ENCODE peak calls at places on chromosomes 7 and 10, in nine cellular contexts. N is left ventricle myocardium inferior, T is GM23338, G is SK-N-SH, H is mesendoderm, L is tibial artery, J is neuronal stem cell, U is spleen, V is neural progenitor cell. B is an unnamed sample. For H3K4me1, the result is how much of the 10 kb centered on the place peaks cover.

GRCh38 chr7:133540096-133540860 is 287.4 kb downstream of the EXOC4 start:
- DNase-seq in L (no peak), V (no peak), H (no peak), U (no peak), J (no peak), G (no peak), N (no peak), T (no peak), B (no peak)

GRCh38 chr10:86648706-86649426 is 5.5 kb upstream of the OPN4 start:
- DNase-seq in H (no peak), T (no peak), N (peak), L (peak), J (no peak), V (no peak), U (peak), G (peak), B (peak)

GRCh38 chr7:135536160-135536559 is 21.6 kb upstream of the NUP205 start:
- DNase-seq in U (no peak), V (no peak), T (no peak), H (no peak), N (no peak), G (no peak), L (no peak), J (no peak), B (peak)

GRCh38 chr10:84294766-84295447 is 33.5 kb upstream of the CCSER2 start:
- DNase-seq in H (no peak), U (no peak), G (no peak), L (no peak), T (no peak), V (no peak), J (no peak), N (no peak), B (no peak)

GRCh38 chr10:16491933-16492332 is 29.7 kb downstream of the C1QL3 start:
- DNase-seq in H (peak), G (peak), T (no peak), L (no peak), J (no peak), N (no peak), U (no peak), V (peak), B (no peak)

GRCh38 chr7:26705567-26705966 is 158.8 kb downstream of the SKAP2 start:
- DNase-seq in G (peak), V (no peak), L (no peak), T (no peak), N (no peak), J (no peak), U (no peak), H (no peak), B (no peak)

GRCh38 chr7:85483205-85483604 is 296.3 kb upstream of the SEMA3D start:
- DNase-seq in G (no peak), N (no peak), V (no peak), U (no peak), J (no peak), L (no peak), H (no peak), T (no peak), B (no peak)

GRCh38 chr7:327991-328702 is 38.2 kb downstream of the FOXL3 start:
- DNase-seq in J (no peak), V (no peak), L (no peak), G (no peak), U (no peak), H (no peak), T (no peak), N (no peak), B (no peak)

GRCh38 chr7:115851291-115851690 is 179.3 kb downstream of the TFEC start:
- DNase-seq in J (peak), L (no peak), G (no peak), T (peak), H (peak), V (peak), U (no peak), N (no peak), B (no peak)

DNA sequence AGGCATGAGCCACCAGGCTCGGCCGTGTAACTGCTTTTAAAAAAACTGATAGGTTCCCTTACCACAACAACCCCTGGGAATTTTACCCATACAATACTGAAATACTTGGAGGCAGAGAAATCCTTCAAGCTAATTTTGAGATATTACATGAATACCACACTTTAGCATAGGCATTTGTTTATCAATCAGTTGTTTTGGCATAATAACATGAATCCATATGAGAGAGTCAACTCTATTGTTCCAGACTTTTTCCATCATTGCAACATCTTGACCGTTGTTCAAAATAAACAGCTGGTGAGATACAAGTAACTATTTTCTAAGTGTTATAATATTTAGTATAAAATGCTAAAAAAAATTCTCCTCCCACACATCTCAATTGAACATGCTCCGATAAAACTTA is 36.8 kb downstream of the LAMB4 start:
- DNase-seq in L (no peak), V (no peak), H (no peak), G (no peak), J (no peak), U (no peak), T (no peak), N (no peak), B (no peak)
- H3K4me1 ChIP-seq in L (under half), V (under half), H (under half), G (under half), J (under half), U (under half), T (under half), N (under half), B (under half)

GRCh38 chr10:119669331-119669730 is 18.2 kb downstream of the BAG3 start:
- DNase-seq in L (no peak), V (no peak), J (no peak), U (no peak), G (no peak), H (no peak), T (no peak), N (no peak), B (no peak)
- H3K4me1 ChIP-seq in L (half or more), V (under half), J (under half), U (under half), G (under half), H (under half), T (under half), N (half or more), B (half or more)

DNA sequence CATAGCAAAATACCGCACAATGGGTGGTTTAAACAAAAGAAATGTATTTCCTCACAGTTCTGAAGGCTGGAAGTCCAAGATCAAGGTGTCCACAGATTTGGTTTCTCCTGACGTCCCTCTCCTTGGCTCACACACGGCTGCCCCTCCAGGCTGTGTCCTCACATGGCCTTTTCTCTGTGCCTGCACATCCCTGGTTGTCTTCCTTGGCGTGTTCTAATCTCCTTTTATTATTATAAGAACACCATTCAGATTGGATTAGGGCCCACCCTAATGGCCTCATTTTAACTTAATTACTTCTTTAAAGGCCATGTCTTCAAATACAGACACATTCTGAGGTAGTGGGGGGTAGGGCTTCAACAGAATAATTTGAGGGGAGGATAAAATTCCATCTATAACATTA is 87.9 kb downstream of the FZD1 start:
- DNase-seq in L (no peak), N (no peak), T (no peak), U (no peak), V (peak), H (no peak), G (no peak), J (no peak), B (no peak)
- H3K4me1 ChIP-seq in L (under half), N (under half), T (under half), U (under half), V (under half), H (under half), G (under half), J (under half), B (under half)

GRCh38 chr7:30470163-30470770 is 8.3 kb downstream of the NOD1 start:
- DNase-seq in U (no peak), J (no peak), H (no peak), L (peak), N (peak), T (no peak), G (no peak), V (no peak), B (peak)

GRCh38 chr7:30469303-30469702 is 9.3 kb downstream of the NOD1 start:
- DNase-seq in N (peak), G (no peak), U (peak), T (peak), V (peak), J (peak), L (peak), H (peak), B (peak)

GRCh38 chr7:30467275-30467674 is 11.3 kb downstream of the NOD1 start:
- DNase-seq in H (no peak), L (no peak), G (no peak), N (no peak), J (no peak), U (no peak), V (no peak), T (no peak), B (peak)

GRCh38 chr7:30468041-30468440 is 10.5 kb downstream of the NOD1 start:
- DNase-seq in V (no peak), L (no peak), G (no peak), J (no peak), T (no peak), U (no peak), N (no peak), H (no peak), B (no peak)

GRCh38 chr7:30468791-30469190 is 9.8 kb downstream of the NOD1 start:
- DNase-seq in L (no peak), V (no peak), N (no peak), U (no peak), G (no peak), J (no peak), T (no peak), H (no peak), B (peak)
- H3K4me1 ChIP-seq in L (half or more), V (under half), N (half or more), U (half or more), G (half or more), J (under half), T (under half), H (under half), B (under half)

DNA sequence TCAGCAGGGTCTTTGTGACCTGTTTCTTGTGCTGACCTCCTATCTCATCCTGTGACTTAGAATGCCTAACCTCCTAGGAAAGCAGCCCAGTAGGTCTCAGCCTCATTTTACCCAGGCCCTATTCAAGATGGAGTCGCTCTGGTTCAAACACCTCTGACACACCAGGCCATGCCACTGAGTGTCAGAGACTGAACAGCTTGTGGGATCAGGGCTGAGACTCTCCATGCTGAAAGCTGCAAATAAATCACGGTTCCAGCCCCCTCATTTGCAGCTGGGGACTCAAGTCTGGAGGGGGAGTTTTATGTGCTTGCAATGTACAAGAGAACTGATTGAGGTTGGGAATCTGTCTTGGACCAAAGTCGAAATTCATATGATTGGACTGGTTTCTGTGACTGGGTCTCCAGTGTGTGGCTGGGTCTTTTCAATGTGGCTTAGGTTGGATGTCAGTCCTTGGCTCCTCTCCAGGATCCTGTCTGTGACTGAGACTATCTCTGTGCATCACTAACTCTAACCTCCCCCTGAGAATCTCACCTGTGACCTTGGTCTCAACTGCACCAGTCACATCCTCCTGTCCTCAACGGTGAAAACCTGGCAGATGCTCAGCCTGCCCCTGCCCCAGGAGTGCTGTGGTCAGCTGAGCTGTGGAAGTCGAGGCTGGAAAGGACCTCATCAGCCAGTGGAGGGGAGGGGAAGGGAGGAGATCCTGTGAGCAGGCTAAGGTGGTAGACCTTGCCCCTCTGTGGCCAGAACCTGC is 11.7 kb downstream of the PRF1 start:
- DNase-seq in J (no peak), G (no peak), V (no peak), H (no peak), T (no peak), U (no peak), N (no peak), L (no peak), B (no peak)
- H3K4me1 ChIP-seq in J (under half), G (under half), V (under half), H (under half), T (under half), U (under half), N (under half), L (under half), B (under half)

GRCh38 chr10:113002449-113002777 is 52.4 kb downstream of the TCF7L2 start:
- DNase-seq in H (no peak), G (no peak), L (no peak), V (no peak), U (no peak), N (no peak), J (no peak), T (no peak), B (no peak)

GRCh38 chr10:112999102-112999501 is 49.1 kb downstream of the TCF7L2 start:
- DNase-seq in U (no peak), T (no peak), G (no peak), N (no peak), J (no peak), H (no peak), L (no peak), V (no peak), B (no peak)

GRCh38 chr10:113001599-113002448 is 51.8 kb downstream of the TCF7L2 start:
- DNase-seq in G (no peak), V (no peak), H (no peak), N (no peak), J (no peak), T (no peak), L (no peak), U (no peak), B (no peak)

GRCh38 chr10:113000454-113000853 is 50.4 kb downstream of the TCF7L2 start:
- DNase-seq in V (no peak), U (no peak), L (no peak), H (no peak), G (no peak), J (no peak), T (no peak), N (no peak), B (no peak)

GRCh38 chr10:113000876-113001598 is 51.0 kb downstream of the TCF7L2 start:
- DNase-seq in J (no peak), L (no peak), V (peak), H (peak), N (peak), T (peak), G (no peak), U (no peak), B (no peak)
- H3K4me1 ChIP-seq in J (under half), L (half or more), V (under half), H (under half), N (half or more), T (half or more), G (under half), U (under half), B (under half)

DNA sequence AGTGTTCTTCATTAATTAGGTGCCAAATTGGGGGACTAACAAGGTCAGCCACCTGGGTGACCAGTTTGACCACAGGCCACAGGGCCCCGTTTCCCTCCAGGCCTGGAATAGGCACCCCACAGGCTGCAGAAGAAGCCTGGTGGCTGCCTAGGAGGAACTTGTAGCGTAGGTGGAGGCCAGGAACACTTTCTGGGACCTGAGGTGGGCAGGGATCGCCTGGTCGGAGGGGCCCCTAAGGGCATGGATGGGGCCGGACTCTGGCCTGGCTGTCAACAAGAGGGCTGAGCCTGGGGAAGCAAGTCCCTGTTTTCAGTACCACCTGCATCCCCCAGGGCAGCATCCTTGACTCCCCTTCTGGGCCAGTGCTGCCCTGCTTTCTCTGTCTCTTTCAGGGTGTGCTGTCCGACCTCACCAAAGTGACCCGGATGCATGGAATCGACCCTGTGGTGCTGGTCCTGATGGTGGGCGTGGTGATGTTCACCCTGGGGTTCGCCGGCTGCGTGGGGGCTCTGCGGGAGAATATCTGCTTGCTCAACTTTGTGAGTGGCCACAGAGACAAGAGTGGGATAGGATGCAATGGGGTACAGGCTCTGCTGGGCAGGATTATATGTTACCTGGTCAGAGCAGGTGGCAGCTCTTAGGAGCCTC is 30.7 kb upstream of the SH2D4B start:
- DNase-seq in T (no peak), U (peak), V (no peak), J (no peak), L (no peak), G (no peak), N (no peak), H (no peak), B (no peak)
- H3K4me1 ChIP-seq in T (under half), U (under half), V (under half), J (under half), L (under half), G (under half), N (half or more), H (under half), B (half or more)

GRCh38 chr10:63702107-63702506 is 180.9 kb downstream of the REEP3 start:
- DNase-seq in U (no peak), L (no peak), J (no peak), G (no peak), H (no peak), N (no peak), V (no peak), T (no peak), B (no peak)

GRCh38 chr10:63698815-63699205 is 177.6 kb downstream of the REEP3 start:
- DNase-seq in V (no peak), J (no peak), L (no peak), H (no peak), U (no peak), T (peak), N (no peak), G (no peak), B (no peak)

GRCh38 chr10:63700935-63701263 is 179.7 kb downstream of the REEP3 start:
- DNase-seq in V (no peak), L (no peak), J (no peak), T (no peak), H (no peak), N (no peak), G (no peak), U (no peak), B (no peak)

GRCh38 chr10:63699785-63700184 is 178.6 kb downstream of the REEP3 start:
- DNase-seq in J (no peak), G (no peak), N (no peak), L (peak), V (no peak), H (no peak), T (no peak), U (no peak), B (peak)

DNA sequence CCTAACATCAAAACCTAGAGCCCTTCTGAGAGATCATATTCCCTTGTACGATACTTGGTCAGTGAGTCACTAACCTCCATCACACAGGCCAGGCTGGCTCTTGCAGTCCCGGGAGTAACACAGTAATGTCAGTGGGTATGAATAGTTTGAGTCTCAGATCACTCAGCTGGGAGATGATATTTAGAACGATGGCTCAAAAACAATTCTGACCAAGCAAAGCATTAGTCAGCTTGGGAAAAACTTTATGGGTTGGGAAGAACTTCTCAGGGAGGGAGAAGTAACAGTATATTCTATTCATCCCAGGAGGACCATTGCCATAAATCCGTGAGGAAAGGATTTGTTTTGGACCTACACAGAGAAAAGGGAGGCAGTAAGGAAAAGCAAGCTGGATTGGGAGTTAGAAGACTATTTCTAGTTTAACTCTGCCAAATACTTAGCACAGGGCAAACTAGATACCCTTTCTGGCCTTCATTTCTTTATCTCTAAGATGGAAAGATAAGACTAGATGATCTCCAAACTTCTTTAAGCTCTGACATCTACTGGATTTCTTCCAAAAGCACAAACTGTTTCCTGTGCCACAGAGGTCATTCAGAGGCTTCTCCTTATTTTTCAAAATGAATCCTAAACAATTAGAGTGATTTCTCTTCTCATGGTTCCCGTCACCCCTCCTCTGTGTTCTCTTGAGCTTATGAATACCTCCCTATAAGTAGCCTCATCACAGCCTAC is 179.2 kb downstream of the REEP3 start:
- DNase-seq in T (no peak), J (no peak), U (no peak), V (no peak), L (peak), G (no peak), N (no peak), H (no peak), B (peak)
- H3K4me1 ChIP-seq in T (under half), J (under half), U (under half), V (under half), L (under half), G (under half), N (under half), H (under half), B (under half)

GRCh38 chr7:6252310-6252709 is 20.1 kb downstream of the CYTH3 start:
- DNase-seq in U (no peak), G (no peak), N (no peak), H (no peak), V (no peak), L (no peak), J (no peak), T (no peak), B (no peak)
- H3K4me1 ChIP-seq in U (under half), G (under half), N (half or more), H (under half), V (under half), L (under half), J (under half), T (under half), B (half or more)

GRCh38 chr10:22620929-22621328 is 93.4 kb downstream of the PIP4K2A start:
- DNase-seq in V (no peak), U (no peak), G (no peak), J (no peak), L (no peak), N (no peak), H (no peak), T (no peak), B (no peak)

GRCh38 chr10:22624289-22624738 is 90.1 kb downstream of the PIP4K2A start:
- DNase-seq in J (no peak), T (peak), V (no peak), H (peak), N (no peak), L (no peak), G (no peak), U (no peak), B (no peak)

GRCh38 chr10:22621726-22622125 is 92.7 kb downstream of the PIP4K2A start:
- DNase-seq in J (no peak), V (no peak), H (no peak), L (no peak), U (no peak), N (no peak), T (no peak), G (no peak), B (no peak)

GRCh38 chr10:22623624-22624263 is 90.6 kb downstream of the PIP4K2A start:
- DNase-seq in V (no peak), J (no peak), U (no peak), G (no peak), H (peak), N (no peak), L (no peak), T (no peak), B (no peak)

GRCh38 chr10:22622242-22622806 is 92.1 kb downstream of the PIP4K2A start:
- DNase-seq in H (no peak), G (no peak), U (no peak), J (no peak), N (no peak), L (no peak), V (no peak), T (no peak), B (no peak)
- H3K4me1 ChIP-seq in H (under half), G (under half), U (half or more), J (under half), N (half or more), L (under half), V (under half), T (half or more), B (under half)